ENCODE peak calls at places on chromosome 20, in five cellular contexts. Q is psoas muscle, H is heart right ventricle, D is osteoblast, U is aorta. Z is an unnamed sample.

GRCh38 chr20:8145246-8145639 is 13.2 kb downstream of the PLCB1 start:
- DNase-seq in Q (no peak), H (no peak), D (no peak), U (no peak), Z (no peak)

GRCh38 chr20:1019344-1019743 is 17.2 kb upstream of the RSPO4 start:
- DNase-seq in Q (no peak), H (no peak), D (no peak), U (no peak), Z (no peak)

GRCh38 chr20:46040902-46041535 is 12.0 kb downstream of the SLC12A5 start:
- DNase-seq in Q (no peak), H (no peak), D (peak; percentile 78), U (no peak), Z (no peak)

GRCh38 chr20:11544029-11544678 is 373.5 kb upstream of the BTBD3 start:
- DNase-seq in Q (no peak), H (peak; percentile 62), D (peak; percentile 69), U (no peak), Z (no peak)

GRCh38 chr20:50931048-50931305 is 260 bp downstream of the ADNP start:
- DNase-seq in Q (no peak), H (no peak), D (peak; percentile 91), U (no peak), Z (peak; percentile 76)

GRCh38 chr20:10171864-10172751 is 46.5 kb upstream of the SNAP25 start:
- DNase-seq in Q (peak; percentile 40), H (no peak), D (peak; percentile 91), U (peak; percentile 87), Z (no peak)

GRCh38 chr20:10992776-10993175 is 319.0 kb upstream of the JAG1 start:
- DNase-seq in Q (no peak), H (no peak), D (no peak), U (no peak), Z (no peak)

GRCh38 chr20:46139908-46140482 is 21.9 kb downstream of the CD40 start:
- DNase-seq in Q (no peak), H (no peak), D (no peak), U (no peak), Z (no peak)

GRCh38 chr20:36017034-36017951 is 48.9 kb downstream of the CNBD2 start:
- DNase-seq in Q (no peak), H (peak; percentile 7), D (no peak), U (no peak), Z (no peak)

GRCh38 chr20:59827138-59828056 is 106.0 kb downstream of the SYCP2 start:
- DNase-seq in Q (no peak), H (no peak), D (peak; percentile 66), U (no peak), Z (no peak)

GRCh38 chr20:59823860-59824259 is 109.6 kb downstream of the SYCP2 start:
- DNase-seq in Q (no peak), H (no peak), D (peak; percentile 59), U (no peak), Z (no peak)

GRCh38 chr20:59824711-59825562 is 108.5 kb downstream of the SYCP2 start:
- DNase-seq in Q (no peak), H (no peak), D (peak; percentile 71), U (no peak), Z (no peak)

GRCh38 chr20:59825563-59825920 is 107.9 kb downstream of the SYCP2 start:
- DNase-seq in Q (no peak), H (no peak), D (no peak), U (no peak), Z (no peak)

DNA sequence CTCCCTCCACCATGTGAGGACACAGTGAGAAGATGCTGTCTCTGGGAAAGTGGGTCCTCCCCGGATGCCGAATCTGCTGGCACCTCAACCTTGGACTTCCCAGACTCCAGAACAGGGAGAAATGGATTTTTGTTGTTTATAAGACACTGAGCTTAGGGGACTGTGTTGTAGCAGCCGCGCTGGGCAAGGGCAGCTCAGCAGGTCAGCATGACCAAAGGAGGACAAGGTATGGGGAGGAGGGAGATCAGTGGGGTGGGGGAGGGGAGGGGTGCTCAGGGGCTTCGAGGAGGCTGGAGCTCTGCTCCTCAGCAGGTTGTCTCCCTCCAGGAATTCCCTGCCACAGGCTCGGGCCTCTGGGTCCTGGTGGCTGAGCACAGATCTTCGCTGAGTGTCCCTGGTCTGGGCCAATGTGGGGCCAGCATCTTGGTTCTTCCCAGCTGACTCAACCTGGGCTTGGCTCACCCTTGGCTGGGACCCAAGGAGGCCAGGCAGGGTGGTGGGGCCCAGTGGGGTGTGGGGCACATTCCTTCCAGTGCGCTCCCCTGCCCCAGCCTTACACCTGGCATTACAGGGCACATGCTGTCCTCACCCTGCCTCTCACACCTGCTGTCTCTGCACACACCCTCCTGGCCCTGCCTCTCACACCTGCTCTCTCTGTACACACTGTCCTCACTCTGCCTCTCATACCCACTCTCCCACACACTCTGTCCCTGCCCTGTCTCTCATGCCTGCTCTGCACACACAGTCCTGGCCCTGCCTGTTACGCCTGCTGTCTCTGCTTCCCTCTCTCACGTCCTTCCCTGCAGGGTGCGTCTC is 107.3 kb downstream of the SYCP2 start:
- DNase-seq in Q (no peak), H (no peak), D (peak; percentile 86), U (peak; percentile 47), Z (no peak)
- H3K27ac ChIP-seq in Q (no peak overlapping the region), H (no peak overlapping the region), D (no peak overlapping the region), U (no peak overlapping the region), Z (no peak overlapping the region)

DNA sequence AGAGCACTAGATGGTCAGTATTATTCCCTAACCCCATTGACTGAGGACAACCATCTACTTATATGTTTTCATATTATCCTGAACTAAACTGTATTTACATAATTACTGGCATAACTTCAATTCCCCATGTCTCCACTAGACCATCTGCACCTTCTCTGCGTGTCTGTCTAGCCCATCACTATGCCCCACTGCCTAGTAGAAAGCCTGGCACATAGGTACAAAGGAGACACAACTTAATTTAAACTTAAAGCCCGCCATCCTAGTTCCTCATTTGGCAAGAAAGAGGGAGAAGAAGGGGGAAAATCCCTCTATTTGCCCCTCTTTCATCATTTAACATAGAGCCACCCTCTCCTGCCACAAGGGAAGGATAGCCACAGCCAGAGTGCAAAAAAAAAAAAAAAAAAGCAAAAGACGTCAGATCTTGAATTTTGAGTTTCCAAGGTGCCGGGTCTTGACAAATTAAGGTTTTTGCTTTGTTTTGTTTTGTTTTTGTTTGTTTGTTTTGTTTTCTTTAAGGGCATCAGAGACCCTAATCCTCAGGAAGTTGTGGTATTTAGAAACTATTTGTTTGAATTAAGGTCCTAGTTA is 1.8 kb downstream of the PKIG start:
- DNase-seq in Q (no peak), H (no peak), D (no peak), U (no peak), Z (no peak)
- H3K27ac ChIP-seq in Q (peak overlapping the region; percentile 96), H (peak overlapping the region; percentile 90), D (no peak overlapping the region), U (no peak overlapping the region), Z (no peak overlapping the region)

GRCh38 chr20:57561356-57562279 is 708 bp downstream of the PCK1 start:
- DNase-seq in Q (no peak), H (no peak), D (peak; percentile 53), U (no peak), Z (no peak)
- H3K27ac ChIP-seq in Q (no peak overlapping the region), H (no peak overlapping the region), D (no peak overlapping the region), U (no peak overlapping the region), Z (no peak overlapping the region)

DNA sequence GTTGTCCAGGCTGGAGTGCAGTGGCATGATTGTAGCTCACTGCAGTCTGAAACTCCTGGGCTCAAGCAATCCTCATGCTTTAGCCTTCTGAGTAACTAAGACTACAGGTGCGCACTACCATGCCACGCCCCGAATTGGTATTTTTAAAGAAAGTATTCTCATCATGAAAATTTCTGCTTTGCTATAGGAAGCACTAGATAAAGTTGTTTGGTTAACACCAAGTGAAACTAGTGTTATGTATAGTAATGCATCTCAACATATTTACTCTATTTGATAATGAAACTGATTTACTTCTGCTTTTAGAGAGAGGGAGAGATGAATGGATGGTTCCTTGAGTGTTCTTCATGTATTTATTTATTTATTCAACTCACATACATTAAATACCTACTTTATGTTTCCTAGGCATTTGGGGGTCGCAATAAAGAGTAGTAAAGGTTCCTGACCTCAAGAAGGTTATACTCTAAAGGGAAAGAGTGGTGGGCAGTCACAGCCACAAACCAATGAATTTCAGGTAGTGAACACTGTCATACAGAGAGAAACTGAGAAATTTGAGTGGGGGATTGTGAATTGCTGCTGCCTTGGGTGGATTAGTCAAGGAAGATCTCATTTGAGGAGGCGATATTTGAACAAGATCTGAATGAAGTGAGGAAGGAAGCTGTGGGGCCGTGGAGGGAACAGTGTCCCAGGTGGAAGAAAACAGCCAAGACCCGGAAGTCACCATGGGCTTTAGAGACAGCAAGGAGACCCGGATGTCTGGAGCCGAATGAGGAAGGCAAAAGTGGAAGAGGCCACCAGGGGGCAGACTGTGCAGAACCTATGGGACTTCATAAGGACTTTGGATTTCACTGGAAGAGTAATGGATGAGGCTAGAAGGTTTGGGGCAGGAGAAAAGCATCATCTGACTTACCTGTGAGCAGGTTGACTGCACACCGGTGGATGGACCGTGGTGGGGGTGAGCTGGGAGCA is 185.6 kb downstream of the TSHZ2 start:
- DNase-seq in Q (peak; percentile 57), H (peak; percentile 13), D (no peak), U (no peak), Z (no peak)
- H3K27ac ChIP-seq in Q (no peak overlapping the region), H (no peak overlapping the region), D (no peak overlapping the region), U (no peak overlapping the region), Z (no peak overlapping the region)

GRCh38 chr20:19211661-19212523 is 550 bp upstream of the SLC24A3 start:
- DNase-seq in Q (peak; percentile 70), H (no peak), D (no peak), U (peak; percentile 84), Z (no peak)
- H3K27ac ChIP-seq in Q (peak overlapping the region; percentile 62), H (no peak overlapping the region), D (no peak overlapping the region), U (no peak overlapping the region), Z (no peak overlapping the region)

DNA sequence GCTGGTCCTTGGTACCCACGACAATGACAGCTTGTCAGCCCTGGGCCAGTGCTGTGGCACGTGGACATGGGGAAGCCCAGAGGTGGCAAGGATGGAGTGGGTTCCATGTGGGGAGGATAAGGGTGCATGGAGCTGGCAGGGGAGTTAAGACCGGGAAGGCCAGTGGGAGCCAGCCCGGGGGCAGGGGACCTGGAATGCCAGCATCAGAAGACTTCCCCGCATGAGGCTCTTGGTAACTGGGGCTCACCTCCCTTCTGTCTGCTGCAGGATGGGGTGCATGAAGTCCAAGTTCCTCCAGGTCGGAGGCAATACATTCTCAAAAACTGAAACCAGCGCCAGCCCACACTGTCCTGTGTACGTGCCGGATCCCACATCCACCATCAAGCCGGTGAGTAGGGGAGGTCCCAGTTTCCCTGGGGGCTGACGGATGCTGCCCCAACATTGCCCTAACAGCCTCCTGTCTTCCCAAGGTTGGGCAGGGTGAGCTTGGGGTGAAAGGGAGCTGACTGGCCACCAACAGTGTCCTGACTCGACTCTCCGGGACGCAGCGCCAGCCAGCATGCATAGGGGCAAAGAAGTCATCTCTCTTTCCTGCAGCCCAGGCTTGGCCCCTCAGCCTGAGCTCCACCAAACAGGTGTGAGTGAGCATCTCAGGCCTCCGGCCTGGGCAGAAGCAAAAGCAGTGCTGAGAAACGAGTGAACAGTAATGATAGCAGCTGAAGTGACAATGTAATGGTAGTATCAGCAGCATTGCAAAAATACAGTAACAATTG is 19.5 kb downstream of the HCK start:
- DNase-seq in Q (no peak), H (no peak), D (no peak), U (peak; percentile 52), Z (no peak)
- H3K27ac ChIP-seq in Q (no peak overlapping the region), H (peak overlapping the region; percentile 65), D (no peak overlapping the region), U (no peak overlapping the region), Z (no peak overlapping the region)

DNA sequence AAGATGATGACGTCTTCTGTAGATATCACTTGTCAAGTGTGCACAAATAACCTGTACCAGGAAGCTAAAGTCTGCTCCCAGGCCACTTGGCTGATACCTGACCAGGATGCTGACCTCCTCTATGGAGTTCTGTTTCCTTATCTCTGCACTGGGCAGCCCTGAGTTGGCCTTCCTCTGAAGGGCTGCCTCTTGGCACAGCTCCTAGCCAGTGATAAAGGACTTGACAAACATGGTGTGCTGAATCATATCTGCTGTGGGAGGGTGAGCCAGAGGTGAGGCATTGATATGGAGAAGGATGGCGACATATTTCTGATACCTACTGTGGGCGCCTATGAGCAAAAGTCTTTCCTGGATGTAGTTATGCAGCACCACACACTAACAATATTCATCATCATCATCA is 32.8 kb upstream of the FOXA2 start:
- DNase-seq in Q (no peak), H (no peak), D (no peak), U (no peak), Z (no peak)
- H3K27ac ChIP-seq in Q (no peak overlapping the region), H (no peak overlapping the region), D (no peak overlapping the region), U (no peak overlapping the region), Z (no peak overlapping the region)

GRCh38 chr20:54170963-54171362 is 2.8 kb downstream of the CYP24A1 start:
- DNase-seq in Q (no peak), H (no peak), D (no peak), U (no peak), Z (no peak)
- H3K27ac ChIP-seq in Q (no peak overlapping the region), H (no peak overlapping the region), D (no peak overlapping the region), U (no peak overlapping the region), Z (no peak overlapping the region)

Z was measured in CD8-positive, alpha-beta memory T cell.